ENCODE peak calls at places on chromosomes 12 and 14, in ten cellular contexts. Z is SJSA1; E is fibroblast of lung; N is stomach; I is gastrocnemius medialis; H is K562; C is effector memory CD4-positive, alpha-beta T cell; K is neural progenitor cell; O is spleen; Q is aorta. J is an unnamed sample. For H3K36me3, the result is how much of the 10 kb centered on the place peaks cover.

GRCh38 chr12:57429473-57430116 is 1.2 kb downstream of the R3HDM2 start:
- DNase-seq in Z (no peak), E (no peak), N (no peak), I (no peak), H (no peak), C (no peak), K (no peak), O (no peak), Q (no peak), J (no peak)

GRCh38 chr12:75913502-75914110 is 118.0 kb downstream of the PHLDA1 start:
- DNase-seq in Z (no peak), E (peak), N (no peak), I (no peak), H (no peak), C (no peak), K (no peak), O (no peak), Q (no peak), J (no peak)

GRCh38 chr12:54195736-54196347 is 7.1 kb upstream of the SMUG1 start:
- DNase-seq in Z (no peak), E (peak), N (no peak), I (no peak), H (peak), C (no peak), K (no peak), O (peak), Q (no peak), J (no peak)

GRCh38 chr12:107990325-107990724 is 138.8 kb upstream of the WSCD2 start:
- DNase-seq in Z (no peak), E (no peak), N (no peak), I (no peak), H (no peak), C (peak), K (peak), O (no peak), Q (peak), J (peak)

GRCh38 chr14:85590784-85591183 is 60.8 kb downstream of the FLRT2 start:
- DNase-seq in Z (peak), E (peak), N (no peak), I (no peak), H (no peak), C (no peak), K (no peak), O (no peak), Q (no peak), J (no peak)

GRCh38 chr12:29921307-29921706 is 137.6 kb upstream of the TMTC1 start:
- DNase-seq in Z (no peak), E (peak), N (no peak), I (no peak), H (no peak), C (no peak), K (no peak), O (no peak), Q (no peak), J (no peak)

GRCh38 chr14:22991852-22992251 is 9.5 kb upstream of the AJUBA start:
- DNase-seq in Z (no peak), E (no peak), N (no peak), I (no peak), H (no peak), C (no peak), K (no peak), O (no peak), Q (no peak), J (no peak)

GRCh38 chr12:94500831-94501567 is 41.3 kb upstream of the CEP83 start:
- DNase-seq in Z (no peak), E (no peak), N (no peak), I (no peak), H (no peak), C (no peak), K (no peak), O (no peak), Q (no peak), J (no peak)

GRCh38 chr12:113613414-113613813 is 141.7 kb upstream of the LHX5 start:
- DNase-seq in Z (no peak), E (no peak), N (no peak), I (no peak), H (no peak), C (no peak), K (no peak), O (no peak), Q (no peak), J (no peak)

GRCh38 chr12:124422570-124423523 is 128.0 kb downstream of the RFLNA start:
- DNase-seq in Z (peak), E (peak), N (peak), I (peak), H (peak), C (no peak), K (no peak), O (no peak), Q (peak), J (peak)

GRCh38 chr12:96261557-96261956 is 67.4 kb downstream of the ELK3 start:
- DNase-seq in Z (no peak), E (no peak), N (no peak), I (no peak), H (no peak), C (no peak), K (no peak), O (no peak), Q (no peak), J (no peak)

GRCh38 chr12:12779529-12779928 is 5.9 kb upstream of the APOLD1 start:
- DNase-seq in Z (peak), E (peak), N (no peak), I (no peak), H (no peak), C (no peak), K (no peak), O (no peak), Q (no peak), J (no peak)

GRCh38 chr12:116784238-116784612 is 46.1 kb downstream of the RNFT2 start:
- DNase-seq in Z (no peak), E (no peak), N (no peak), I (no peak), H (peak), C (no peak), K (no peak), O (no peak), Q (no peak), J (no peak)

GRCh38 chr12:713281-713875 is 39.0 kb upstream of the WNK1 start:
- DNase-seq in Z (no peak), E (no peak), N (no peak), I (no peak), H (no peak), C (no peak), K (no peak), O (no peak), Q (no peak), J (no peak)

GRCh38 chr12:57135939-57136338 is 7.7 kb downstream of the LRP1 start:
- DNase-seq in Z (no peak), E (peak), N (no peak), I (peak), H (no peak), C (no peak), K (peak), O (peak), Q (peak), J (no peak)

GRCh38 chr12:107929436-107929835 is 154.9 kb downstream of the ASCL4 start:
- DNase-seq in Z (no peak), E (peak), N (no peak), I (no peak), H (peak), C (no peak), K (peak), O (no peak), Q (no peak), J (no peak)

GRCh38 chr14:71597289-71597920 is 334.8 kb upstream of the RGS6 start:
- DNase-seq in Z (no peak), E (no peak), N (no peak), I (no peak), H (no peak), C (no peak), K (no peak), O (no peak), Q (no peak), J (no peak)

GRCh38 chr12:100959481-100959880 is 164.9 kb downstream of the ANO4 start:
- DNase-seq in Z (no peak), E (peak), N (no peak), I (no peak), H (no peak), C (no peak), K (no peak), O (no peak), Q (no peak), J (no peak)

GRCh38 chr12:16437281-16437816 is 89.9 kb downstream of the MGST1 start:
- DNase-seq in Z (no peak), E (no peak), N (no peak), I (no peak), H (no peak), C (no peak), K (no peak), O (no peak), Q (no peak), J (no peak)

GRCh38 chr14:50363734-50364113 is 33.0 kb downstream of the CDKL1 start:
- DNase-seq in Z (no peak), E (no peak), N (no peak), I (peak), H (no peak), C (peak), K (no peak), O (peak), Q (no peak), J (peak)

GRCh38 chr12:67483871-67484554 is 164.5 kb upstream of the DYRK2 start:
- DNase-seq in Z (no peak), E (no peak), N (no peak), I (no peak), H (no peak), C (no peak), K (no peak), O (no peak), Q (no peak), J (no peak)

GRCh38 chr12:4044736-4045432 is 171.7 kb upstream of the PARP11 start:
- DNase-seq in Z (no peak), E (no peak), N (no peak), I (no peak), H (no peak), C (no peak), K (peak), O (no peak), Q (no peak), J (no peak)

GRCh38 chr12:70332236-70332635 is 33.9 kb upstream of the KCNMB4 start:
- DNase-seq in Z (no peak), E (no peak), N (no peak), I (no peak), H (no peak), C (no peak), K (no peak), O (no peak), Q (no peak), J (no peak)

GRCh38 chr12:13152281-13152680 is 44.2 kb upstream of the EMP1 start:
- DNase-seq in Z (no peak), E (no peak), N (no peak), I (peak), H (no peak), C (no peak), K (no peak), O (no peak), Q (no peak), J (peak)

GRCh38 chr12:5260591-5261086 is 171.3 kb upstream of the NTF3 start:
- DNase-seq in Z (no peak), E (no peak), N (no peak), I (no peak), H (no peak), C (no peak), K (no peak), O (no peak), Q (no peak), J (no peak)

GRCh38 chr12:102885043-102885932 is 31.8 kb downstream of the PAH start:
- DNase-seq in Z (no peak), E (no peak), N (no peak), I (no peak), H (no peak), C (no peak), K (peak), O (no peak), Q (no peak), J (no peak)

GRCh38 chr14:90274019-90274418 is 17.7 kb downstream of the PSMC1 start:
- DNase-seq in Z (peak), E (no peak), N (no peak), I (no peak), H (no peak), C (no peak), K (no peak), O (no peak), Q (no peak), J (no peak)

GRCh38 chr14:71472281-71472960 is 459.8 kb upstream of the RGS6 start:
- DNase-seq in Z (no peak), E (peak), N (no peak), I (no peak), H (no peak), C (no peak), K (no peak), O (no peak), Q (no peak), J (no peak)

GRCh38 chr14:68881396-68881795 is 88.5 kb upstream of the ZFP36L1 start:
- DNase-seq in Z (no peak), E (no peak), N (no peak), I (no peak), H (no peak), C (no peak), K (no peak), O (no peak), Q (no peak), J (no peak)

GRCh38 chr14:91402278-91403068 is 15.1 kb downstream of the CCDC88C start:
- DNase-seq in Z (no peak), E (no peak), N (peak), I (no peak), H (peak), C (no peak), K (no peak), O (no peak), Q (no peak), J (no peak)

GRCh38 chr14:55578511-55578910 is 1.5 kb upstream of the KTN1 start:
- DNase-seq in Z (no peak), E (no peak), N (no peak), I (no peak), H (no peak), C (no peak), K (peak), O (no peak), Q (no peak), J (no peak)

GRCh38 chr12:25352078-25352918 is 101.6 kb upstream of the KRAS start:
- DNase-seq in Z (no peak), E (peak), N (no peak), I (no peak), H (no peak), C (no peak), K (no peak), O (no peak), Q (no peak), J (no peak)

GRCh38 chr12:25348290-25348689 is 97.6 kb upstream of the KRAS start:
- DNase-seq in Z (no peak), E (no peak), N (no peak), I (no peak), H (no peak), C (no peak), K (no peak), O (no peak), Q (no peak), J (no peak)

DNA sequence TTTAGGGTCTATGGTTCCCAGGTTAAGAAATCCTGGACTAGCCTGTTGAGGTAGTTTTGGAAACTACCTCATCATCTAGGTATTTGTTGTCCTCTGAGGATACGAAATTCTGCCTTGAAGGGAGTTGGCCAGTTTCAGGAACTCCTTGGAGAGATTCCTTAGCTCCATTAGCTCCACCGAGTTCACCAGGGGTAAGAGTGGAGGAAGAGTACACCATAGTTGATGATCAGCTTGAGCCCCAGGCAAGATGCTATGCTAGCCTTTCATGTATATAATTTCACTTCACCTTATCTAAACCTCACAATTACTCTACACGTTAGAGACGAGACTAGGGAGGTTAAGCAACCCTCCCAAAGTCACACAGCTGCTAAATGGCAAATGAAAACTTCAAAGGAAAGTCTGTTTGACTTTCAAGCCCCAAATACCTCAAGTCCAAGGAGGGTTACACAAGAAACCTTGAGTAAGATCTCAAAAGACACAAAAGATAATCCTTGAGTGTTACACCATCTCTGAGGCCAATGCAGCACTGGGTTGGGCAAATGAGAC is 97.1 kb upstream of the KRAS start:
- DNase-seq in Z (no peak), E (peak), N (no peak), I (no peak), H (no peak), C (no peak), K (no peak), O (no peak), Q (no peak), J (no peak)
- H3K27ac ChIP-seq in Z (no peak), E (no peak), N (no peak), I (no peak), H (no peak), C (no peak), K (no peak), O (no peak), Q (no peak), J (no peak)

GRCh38 chr12:123109319-123109772 is 41.5 kb downstream of the PITPNM2 start:
- DNase-seq in Z (no peak), E (no peak), N (no peak), I (peak), H (no peak), C (no peak), K (no peak), O (no peak), Q (no peak), J (no peak)
- H3K36me3 ChIP-seq in Z (under half), E (under half), N (under half), I (under half), H (under half), C (under half), K (under half), O (under half), Q (under half), J (under half)

GRCh38 chr12:32846053-32846452 is 50.5 kb downstream of the PKP2 start:
- DNase-seq in Z (no peak), E (no peak), N (no peak), I (no peak), H (no peak), C (no peak), K (no peak), O (no peak), Q (no peak), J (no peak)
- H3K27ac ChIP-seq in Z (no peak), E (no peak), N (no peak), I (no peak), H (no peak), C (no peak), K (no peak), O (no peak), Q (no peak), J (no peak)

DNA sequence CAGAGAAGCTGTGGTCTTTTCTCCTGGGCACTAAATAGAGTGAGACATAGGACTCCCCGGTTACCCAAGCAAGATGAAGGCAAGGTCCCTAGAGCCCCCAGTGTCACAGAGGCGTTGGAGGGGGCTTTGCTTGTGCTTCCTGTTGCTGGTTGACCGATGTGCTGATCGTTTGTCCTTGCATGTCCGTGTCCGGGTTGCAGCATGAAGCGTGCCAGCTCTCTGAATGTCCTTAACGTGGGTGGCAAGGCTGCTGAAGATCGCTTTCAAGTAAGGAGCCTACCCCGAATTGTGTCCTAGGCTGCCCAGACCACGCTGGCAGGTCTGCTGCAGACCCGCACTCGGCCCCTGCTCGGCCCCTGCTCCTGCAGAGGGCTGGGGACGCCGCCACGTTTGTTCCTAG is 23.1 kb downstream of the XRCC3 start:
- DNase-seq in Z (no peak), E (no peak), N (no peak), I (no peak), H (no peak), C (no peak), K (no peak), O (no peak), Q (peak), J (no peak)
- H3K36me3 ChIP-seq in Z (half or more), E (under half), N (half or more), I (under half), H (half or more), C (under half), K (under half), O (half or more), Q (under half), J (under half)

DNA sequence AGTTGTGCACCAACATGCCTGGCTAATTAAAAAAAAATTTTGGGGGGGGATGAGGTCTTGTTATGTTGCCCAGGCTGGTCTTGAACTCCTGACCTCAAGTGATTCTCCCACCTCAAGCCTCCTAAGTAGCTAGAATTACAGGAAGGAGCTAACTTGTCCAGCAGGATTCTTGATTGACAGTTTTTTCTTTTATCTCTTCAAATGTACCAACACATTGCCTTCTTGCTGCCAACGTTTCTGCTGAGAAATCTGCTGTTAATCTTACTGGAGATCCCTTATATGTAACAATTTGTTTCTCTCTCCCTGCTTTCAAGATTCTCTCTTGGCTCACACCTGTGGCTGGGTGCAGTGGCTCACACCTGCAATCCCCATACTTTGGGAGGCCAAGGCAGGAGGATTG is 22.4 kb upstream of the MARK3 start:
- DNase-seq in Z (no peak), E (no peak), N (no peak), I (no peak), H (no peak), C (no peak), K (no peak), O (no peak), Q (no peak), J (no peak)
- H3K27ac ChIP-seq in Z (no peak), E (no peak), N (no peak), I (no peak), H (no peak), C (no peak), K (no peak), O (no peak), Q (no peak), J (no peak)

DNA sequence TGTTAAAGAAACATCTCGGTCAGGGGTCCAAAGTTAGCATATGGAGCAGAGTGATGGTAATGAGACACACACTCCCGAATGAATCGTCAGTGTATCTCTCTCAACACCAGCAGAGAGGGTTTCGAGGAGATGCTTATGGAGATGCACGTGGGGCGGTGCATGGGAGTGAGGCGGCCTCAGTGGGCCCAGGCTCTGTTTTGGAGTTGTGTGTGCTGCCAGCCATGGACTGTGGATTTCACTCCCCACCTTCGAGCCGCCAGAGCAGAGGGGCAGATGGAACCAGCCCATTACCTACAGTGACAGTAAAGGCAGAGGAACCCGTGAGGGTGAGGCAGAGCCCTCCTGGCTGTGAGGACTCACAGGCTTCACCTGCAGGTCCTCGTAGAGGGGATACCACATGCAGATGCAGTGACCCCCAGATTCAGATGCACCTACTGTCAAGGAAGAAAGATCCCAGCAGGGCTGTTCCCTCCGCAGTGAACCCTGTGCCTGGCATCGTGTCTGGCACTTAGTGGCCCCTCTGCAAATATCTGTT is 68.2 kb downstream of the WDR20 start:
- DNase-seq in Z (no peak), E (no peak), N (no peak), I (no peak), H (no peak), C (no peak), K (no peak), O (no peak), Q (peak), J (no peak)
- H3K36me3 ChIP-seq in Z (under half), E (under half), N (half or more), I (under half), H (under half), C (half or more), K (under half), O (half or more), Q (under half), J (under half)

DNA sequence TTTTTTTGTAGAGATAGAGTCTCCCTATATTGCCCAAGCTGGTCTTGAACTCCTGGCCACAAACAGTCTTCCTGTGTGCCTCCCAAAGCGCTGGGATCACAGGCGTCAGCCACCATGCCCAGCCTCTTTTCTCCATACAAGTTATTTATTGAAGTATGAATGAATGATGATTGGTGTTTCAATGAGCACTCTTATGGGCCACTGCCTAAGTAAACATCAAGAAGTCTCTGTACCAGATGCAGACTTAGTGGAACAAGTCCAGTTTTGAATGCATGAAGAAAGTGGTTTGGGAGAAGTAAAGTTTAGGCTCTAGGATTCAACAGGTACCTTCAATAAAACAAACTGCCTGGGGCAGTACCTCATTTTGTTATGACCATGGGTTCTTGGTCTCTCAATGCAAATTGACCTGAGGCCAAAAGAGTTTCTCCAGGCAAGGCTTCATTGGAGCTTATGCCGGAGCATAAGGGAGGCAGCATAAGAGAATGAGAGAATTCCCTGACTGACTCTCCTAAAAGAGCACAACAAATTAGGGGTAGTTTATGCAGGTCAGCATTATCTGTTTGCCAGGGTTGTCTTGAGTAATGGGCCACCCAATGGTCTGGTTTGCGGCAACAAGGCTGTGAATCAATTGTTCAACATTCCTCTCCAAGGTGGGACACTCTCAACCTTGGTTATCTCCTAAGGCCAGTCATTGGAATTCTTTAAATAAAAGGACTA is 1.1 kb upstream of the GMFB start:
- DNase-seq in Z (no peak), E (no peak), N (no peak), I (no peak), H (no peak), C (no peak), K (no peak), O (no peak), Q (no peak), J (no peak)
- H3K27ac ChIP-seq in Z (no peak), E (peak), N (peak), I (peak), H (peak), C (peak), K (no peak), O (peak), Q (no peak), J (peak)

J was measured in tibial nerve.